ENCODE peak calls at places on chromosomes 13 and 19, in seven cellular contexts. V is HepG2, N is HCT116, W is SK-N-SH, S is K562, C is GM12878, M is H1. Q is an unnamed sample.

GRCh38 chr13:99980201-99981114 is 1.1 kb upstream of the ZIC2 start:
- DNase-seq in V (no peak), N (peak; percentile 52), W (peak; percentile 85), S (peak; percentile 87), C (no peak), M (peak; percentile 85), Q (no peak)

GRCh38 chr13:110556224-110556606 is 5.3 kb downstream of the RAB20 start:
- DNase-seq in V (no peak), N (no peak), W (no peak), S (no peak), C (no peak), M (no peak), Q (no peak)

GRCh38 chr13:30157616-30157993 is 149.7 kb downstream of the KATNAL1 start:
- DNase-seq in V (no peak), N (no peak), W (no peak), S (no peak), C (peak; percentile 65), M (no peak), Q (no peak)

GRCh38 chr13:112843392-112844250 is 125.4 kb upstream of the MCF2L start:
- DNase-seq in V (no peak), N (no peak), W (no peak), S (no peak), C (no peak), M (no peak), Q (no peak)

GRCh38 chr19:35774274-35775045 is 904 bp upstream of the ARHGAP33 start:
- DNase-seq in V (no peak), N (no peak), W (no peak), S (no peak), C (no peak), M (no peak), Q (no peak)

GRCh38 chr19:13152356-13152853 is 2.2 kb downstream of the IER2 start:
- DNase-seq in V (no peak), N (no peak), W (no peak), S (no peak), C (no peak), M (no peak), Q (no peak)

GRCh38 chr19:48868196-48868886 is at the start of gene PLEKHA4:
- DNase-seq in V (no peak), N (no peak), W (peak; percentile 63), S (peak; percentile 64), C (no peak), M (peak; percentile 58), Q (no peak)

GRCh38 chr13:84686458-84686857 is 804.2 kb upstream of the SLITRK1 start:
- DNase-seq in V (no peak), N (no peak), W (no peak), S (no peak), C (no peak), M (no peak), Q (no peak)

GRCh38 chr13:30165791-30166190 is 141.6 kb downstream of the KATNAL1 start:
- DNase-seq in V (no peak), N (no peak), W (no peak), S (no peak), C (no peak), M (no peak), Q (no peak)

GRCh38 chr19:33868821-33869412 is 72.2 kb downstream of the KCTD15 start:
- DNase-seq in V (no peak), N (no peak), W (peak; percentile 73), S (no peak), C (no peak), M (peak; percentile 59), Q (no peak)

GRCh38 chr19:55476100-55476775 is at the start of gene ZNF628:
- DNase-seq in V (peak; percentile 93), N (peak; percentile 96), W (peak; percentile 96), S (peak; percentile 93), C (peak; percentile 83), M (peak; percentile 96), Q (peak; percentile 96)

GRCh38 chr19:32403291-32403995 is 2.1 kb upstream of the DPY19L3 start:
- DNase-seq in V (no peak), N (no peak), W (no peak), S (peak; percentile 25), C (no peak), M (no peak), Q (no peak)

GRCh38 chr13:27860743-27861142 is 59.1 kb upstream of the PDX1 start:
- DNase-seq in V (no peak), N (no peak), W (no peak), S (no peak), C (no peak), M (no peak), Q (no peak)

GRCh38 chr13:30766957-30767603 is 31.7 kb downstream of the ALOX5AP start:
- DNase-seq in V (no peak), N (no peak), W (no peak), S (no peak), C (peak; percentile 59), M (no peak), Q (no peak)

GRCh38 chr13:108755084-108755483 is 125.7 kb downstream of the MYO16 start:
- DNase-seq in V (no peak), N (no peak), W (no peak), S (no peak), C (no peak), M (no peak), Q (no peak)

GRCh38 chr13:44917589-44918322 is 71.5 kb downstream of the NUFIP1 start:
- DNase-seq in V (peak; percentile 92), N (peak; percentile 93), W (peak; percentile 84), S (peak; percentile 80), C (peak; percentile 98), M (peak; percentile 99), Q (peak; percentile 87)
- H3K4me1 ChIP-seq in V (peaks cover 41% of the 10 kb centered on the region), N (peaks cover 40% of the 10 kb centered on the region), W (peaks cover 20% of the 10 kb centered on the region), S (peaks cover 5% of the 10 kb centered on the region), C (peaks cover 3% of the 10 kb centered on the region), M (no peaks in the 10 kb centered on the region), Q (no peaks in the 10 kb centered on the region)

DNA sequence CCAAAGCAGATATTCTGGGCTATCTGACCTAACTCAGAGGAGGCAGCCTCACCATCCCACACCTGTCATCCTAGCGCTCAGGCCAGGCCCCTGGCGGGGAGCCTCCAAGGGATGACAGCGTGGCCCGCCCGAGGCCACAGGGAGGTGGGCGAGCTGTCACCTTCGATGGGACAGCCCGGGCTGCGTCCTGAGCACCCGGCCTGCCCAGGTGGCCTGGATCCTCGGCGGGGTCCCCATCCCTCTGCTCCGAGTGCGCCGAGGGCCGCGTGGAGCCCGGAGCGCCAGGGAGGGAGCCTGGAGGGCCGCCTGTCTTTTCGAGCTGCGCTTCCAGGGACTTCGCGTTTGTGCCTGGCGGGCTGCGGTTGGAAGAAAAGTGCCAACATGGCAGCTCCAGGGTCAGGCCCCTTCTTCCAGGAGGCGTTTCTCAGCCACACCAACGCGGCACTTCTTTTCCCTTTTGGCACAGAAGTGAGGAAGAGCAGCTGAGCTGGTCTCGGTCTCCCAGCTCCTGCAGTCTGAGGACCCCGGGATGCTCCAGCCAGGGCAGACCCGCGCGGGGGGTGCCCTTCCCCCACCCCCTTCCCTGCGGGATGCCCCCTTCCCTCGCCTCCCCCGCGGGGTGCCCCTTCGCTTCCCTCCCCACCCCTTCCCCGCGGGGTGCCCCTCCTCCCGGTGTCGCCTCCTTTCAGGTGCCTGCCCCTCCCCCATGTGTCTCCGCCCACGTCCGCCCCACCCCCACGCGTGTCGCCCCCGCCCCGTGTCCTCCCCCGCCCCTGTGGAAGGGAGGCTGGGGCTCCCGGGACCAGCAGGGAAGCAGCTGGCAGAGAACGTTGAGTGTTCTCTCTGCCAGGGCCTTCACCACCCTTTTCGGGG is 42.3 kb downstream of the GJA3 start:
- DNase-seq in V (no peak), N (no peak), W (peak; percentile 71), S (peak; percentile 83), C (no peak), M (no peak), Q (no peak)
- TF ChIP-seq YY1 in V (no peak), N (no peak), W (peak; percentile 30), S (no peak), C (no peak), M (peak; percentile 76), Q (no peak)

DNA sequence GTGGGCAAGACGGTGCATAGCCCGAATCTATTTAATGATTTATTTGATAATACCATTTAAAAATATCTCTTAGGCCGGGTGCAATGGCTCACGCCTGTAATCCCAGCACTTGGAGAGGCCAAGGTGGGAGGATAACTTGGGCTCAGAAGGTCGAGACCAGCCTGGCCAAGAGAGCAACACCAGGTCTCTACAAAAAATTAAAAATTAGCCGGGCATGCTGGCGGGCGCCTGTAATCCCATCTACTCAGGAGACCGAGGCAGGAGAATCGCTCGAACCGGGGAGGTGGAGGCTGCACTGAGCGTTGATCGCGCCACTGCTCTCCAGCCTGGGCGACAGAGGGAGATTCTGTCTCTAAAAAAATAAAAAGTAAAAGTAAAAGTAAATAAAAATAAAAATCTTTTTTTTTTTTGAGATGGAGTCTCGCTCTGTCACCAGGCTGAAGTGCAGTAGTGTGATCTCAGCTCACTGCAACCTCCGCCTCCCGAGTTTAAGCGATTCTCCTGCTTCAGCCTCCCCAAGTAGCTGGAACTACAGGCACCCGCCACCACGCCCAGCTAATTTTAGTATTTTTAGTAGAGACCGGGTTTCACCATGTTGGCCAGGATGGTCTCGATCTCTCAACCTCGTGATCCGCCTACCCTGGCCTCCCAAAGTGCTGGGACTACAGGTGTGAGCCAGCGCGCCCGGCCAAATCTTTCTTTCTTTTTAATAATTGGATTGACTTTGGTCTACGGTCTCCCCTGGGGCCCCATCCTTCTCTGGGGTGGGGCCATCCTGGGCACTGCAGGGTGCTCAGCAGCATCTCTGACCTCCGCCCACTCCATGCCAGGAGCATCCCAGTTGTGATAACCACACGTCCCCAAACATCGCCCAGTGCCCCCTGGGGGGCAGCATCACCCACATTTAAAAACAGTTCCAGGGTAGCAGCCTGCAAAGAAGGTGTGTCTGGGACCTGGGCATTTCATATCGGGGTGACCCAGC is 90.7 kb downstream of the GNG7 start:
- DNase-seq in V (no peak), N (no peak), W (no peak), S (no peak), C (no peak), M (no peak), Q (no peak)
- H3K4me3 ChIP-seq in V (peak overlapping the region; percentile 77), N (no peak overlapping the region), W (no peak overlapping the region), S (no peak overlapping the region), C (peak overlapping the region; percentile 72), M (no peak overlapping the region), Q (no peak overlapping the region)

GRCh38 chr13:38804061-38804460 is 117.2 kb downstream of the FREM2 start:
- DNase-seq in V (no peak), N (no peak), W (no peak), S (no peak), C (no peak), M (no peak), Q (no peak)

GRCh38 chr13:38804536-38804935 is 117.7 kb downstream of the FREM2 start:
- DNase-seq in V (no peak), N (no peak), W (no peak), S (no peak), C (no peak), M (no peak), Q (no peak)

DNA sequence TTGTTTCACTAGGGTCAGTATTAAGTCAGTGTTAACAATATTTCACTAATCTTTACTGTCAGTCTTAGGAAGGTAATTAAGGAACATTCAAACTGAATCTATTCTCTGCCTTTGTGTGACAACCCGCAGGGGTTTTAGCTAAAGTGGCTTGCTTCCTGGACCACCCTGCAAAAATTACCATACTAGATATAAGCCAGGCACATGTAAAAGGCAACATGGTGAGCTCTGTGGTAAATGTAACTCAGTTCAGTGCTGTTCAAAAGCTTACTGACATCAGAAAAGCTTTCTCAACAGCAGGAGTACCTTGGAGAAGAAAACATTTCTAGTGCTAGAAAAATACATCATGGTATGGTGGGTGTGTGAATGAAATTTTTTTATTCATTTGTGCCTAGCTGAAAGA is 116.7 kb downstream of the FREM2 start:
- DNase-seq in V (no peak), N (no peak), W (no peak), S (no peak), C (no peak), M (no peak), Q (no peak)
- H3K4me1 ChIP-seq in V (no peaks in the 10 kb centered on the region), N (no peaks in the 10 kb centered on the region), W (peaks cover 7% of the 10 kb centered on the region), S (no peaks in the 10 kb centered on the region), C (no peaks in the 10 kb centered on the region), M (peaks cover 4% of the 10 kb centered on the region), Q (no peaks in the 10 kb centered on the region)